ENCODE peak calls at places on chromosome 5, in eight cellular contexts. One of them, this sample, is unnamed.

GRCh38 chr5:19855453-19855852 is 132.5 kb downstream of the CDH18 start:
- DNase-seq in sigmoid colon: no peak
- DNase-seq in tibial artery: no peak
- DNase-seq in AG04450: no peak
- DNase-seq in heart left ventricle: no peak
- DNase-seq in A549: no peak
- DNase-seq in GM12865: no peak
- DNase-seq in tibial nerve: no peak
- DNase-seq in this sample: no peak

GRCh38 chr5:53381-54174 is 38.4 kb upstream of the PLEKHG4B start:
- DNase-seq in sigmoid colon: no peak
- DNase-seq in tibial artery: no peak
- DNase-seq in AG04450: no peak
- DNase-seq in heart left ventricle: peak
- DNase-seq in A549: peak
- DNase-seq in GM12865: no peak
- DNase-seq in tibial nerve: no peak
- DNase-seq in this sample: peak

GRCh38 chr5:72077390-72077789 is 29.9 kb upstream of the MAP1B start:
- DNase-seq in sigmoid colon: no peak
- DNase-seq in tibial artery: no peak
- DNase-seq in AG04450: no peak
- DNase-seq in heart left ventricle: no peak
- DNase-seq in A549: no peak
- DNase-seq in GM12865: no peak
- DNase-seq in tibial nerve: no peak
- DNase-seq in this sample: no peak

GRCh38 chr5:61245486-61245885 is 83.2 kb upstream of the SMIM15 start:
- DNase-seq in sigmoid colon: no peak
- DNase-seq in tibial artery: no peak
- DNase-seq in AG04450: no peak
- DNase-seq in heart left ventricle: no peak
- DNase-seq in A549: no peak
- DNase-seq in GM12865: no peak
- DNase-seq in tibial nerve: no peak
- DNase-seq in this sample: peak

GRCh38 chr5:35862126-35862525 is 5.4 kb downstream of the IL7R start:
- DNase-seq in sigmoid colon: no peak
- DNase-seq in tibial artery: no peak
- DNase-seq in AG04450: no peak
- DNase-seq in heart left ventricle: no peak
- DNase-seq in A549: no peak
- DNase-seq in GM12865: peak
- DNase-seq in tibial nerve: no peak
- DNase-seq in this sample: no peak

GRCh38 chr5:139743001-139743771 is 52.4 kb upstream of the PSD2 start:
- DNase-seq in sigmoid colon: no peak
- DNase-seq in tibial artery: no peak
- DNase-seq in AG04450: no peak
- DNase-seq in heart left ventricle: no peak
- DNase-seq in A549: no peak
- DNase-seq in GM12865: no peak
- DNase-seq in tibial nerve: no peak
- DNase-seq in this sample: no peak

GRCh38 chr5:174533127-174533453 is 191.3 kb upstream of the MSX2 start:
- DNase-seq in sigmoid colon: no peak
- DNase-seq in tibial artery: no peak
- DNase-seq in AG04450: no peak
- DNase-seq in heart left ventricle: no peak
- DNase-seq in A549: peak
- DNase-seq in GM12865: no peak
- DNase-seq in tibial nerve: no peak
- DNase-seq in this sample: no peak

GRCh38 chr5:95549030-95549429 is 5.7 kb downstream of the SKIC3 start:
- DNase-seq in sigmoid colon: no peak
- DNase-seq in tibial artery: no peak
- DNase-seq in AG04450: no peak
- DNase-seq in heart left ventricle: no peak
- DNase-seq in A549: no peak
- DNase-seq in GM12865: no peak
- DNase-seq in tibial nerve: no peak
- DNase-seq in this sample: no peak

GRCh38 chr5:39164016-39164415 is 55.3 kb downstream of the FYB1 start:
- DNase-seq in sigmoid colon: no peak
- DNase-seq in tibial artery: peak
- DNase-seq in AG04450: no peak
- DNase-seq in heart left ventricle: no peak
- DNase-seq in A549: no peak
- DNase-seq in GM12865: no peak
- DNase-seq in tibial nerve: no peak
- DNase-seq in this sample: no peak

GRCh38 chr5:167743685-167744084 is 547.8 kb upstream of the WWC1 start:
- DNase-seq in sigmoid colon: no peak
- DNase-seq in tibial artery: no peak
- DNase-seq in AG04450: peak
- DNase-seq in heart left ventricle: no peak
- DNase-seq in A549: no peak
- DNase-seq in GM12865: no peak
- DNase-seq in tibial nerve: no peak
- DNase-seq in this sample: no peak

GRCh38 chr5:150116667-150117395 is 30.5 kb upstream of the CSF1R start:
- DNase-seq in sigmoid colon: peak
- DNase-seq in tibial artery: peak
- DNase-seq in AG04450: no peak
- DNase-seq in heart left ventricle: no peak
- DNase-seq in A549: no peak
- DNase-seq in GM12865: no peak
- DNase-seq in tibial nerve: peak
- DNase-seq in this sample: no peak

GRCh38 chr5:142699105-142699720 is 13.3 kb upstream of the FGF1 start:
- DNase-seq in sigmoid colon: peak
- DNase-seq in tibial artery: peak
- DNase-seq in AG04450: peak
- DNase-seq in heart left ventricle: peak
- DNase-seq in A549: peak
- DNase-seq in GM12865: peak
- DNase-seq in tibial nerve: peak
- DNase-seq in this sample: peak

GRCh38 chr5:61489574-61489973 is 157.5 kb downstream of the ZSWIM6 start:
- DNase-seq in sigmoid colon: no peak
- DNase-seq in tibial artery: no peak
- DNase-seq in AG04450: no peak
- DNase-seq in heart left ventricle: no peak
- DNase-seq in A549: no peak
- DNase-seq in GM12865: no peak
- DNase-seq in tibial nerve: no peak
- DNase-seq in this sample: no peak

GRCh38 chr5:125196479-125197183 is 450.2 kb upstream of the ZNF608 start:
- DNase-seq in sigmoid colon: no peak
- DNase-seq in tibial artery: no peak
- DNase-seq in AG04450: no peak
- DNase-seq in heart left ventricle: no peak
- DNase-seq in A549: no peak
- DNase-seq in GM12865: no peak
- DNase-seq in tibial nerve: no peak
- DNase-seq in this sample: no peak

GRCh38 chr5:90830058-90830457 is 271.5 kb downstream of the ADGRV1 start:
- DNase-seq in sigmoid colon: no peak
- DNase-seq in tibial artery: no peak
- DNase-seq in AG04450: no peak
- DNase-seq in heart left ventricle: no peak
- DNase-seq in A549: no peak
- DNase-seq in GM12865: no peak
- DNase-seq in tibial nerve: no peak
- DNase-seq in this sample: peak

GRCh38 chr5:90833753-90834152 is 275.2 kb downstream of the ADGRV1 start:
- DNase-seq in sigmoid colon: no peak
- DNase-seq in tibial artery: no peak
- DNase-seq in AG04450: no peak
- DNase-seq in heart left ventricle: no peak
- DNase-seq in A549: no peak
- DNase-seq in GM12865: no peak
- DNase-seq in tibial nerve: no peak
- DNase-seq in this sample: no peak

GRCh38 chr5:90834711-90835110 is 276.1 kb downstream of the ADGRV1 start:
- DNase-seq in sigmoid colon: no peak
- DNase-seq in tibial artery: no peak
- DNase-seq in AG04450: no peak
- DNase-seq in heart left ventricle: no peak
- DNase-seq in A549: no peak
- DNase-seq in GM12865: no peak
- DNase-seq in tibial nerve: no peak
- DNase-seq in this sample: no peak
- TF ChIP-seq CTCF in sigmoid colon: no peak
- TF ChIP-seq CTCF in tibial artery: no peak
- TF ChIP-seq CTCF in AG04450: no peak
- TF ChIP-seq CTCF in heart left ventricle: no peak
- TF ChIP-seq CTCF in A549: no peak
- TF ChIP-seq CTCF in GM12865: no peak
- TF ChIP-seq CTCF in tibial nerve: no peak
- TF ChIP-seq CTCF in this sample: no peak

DNA sequence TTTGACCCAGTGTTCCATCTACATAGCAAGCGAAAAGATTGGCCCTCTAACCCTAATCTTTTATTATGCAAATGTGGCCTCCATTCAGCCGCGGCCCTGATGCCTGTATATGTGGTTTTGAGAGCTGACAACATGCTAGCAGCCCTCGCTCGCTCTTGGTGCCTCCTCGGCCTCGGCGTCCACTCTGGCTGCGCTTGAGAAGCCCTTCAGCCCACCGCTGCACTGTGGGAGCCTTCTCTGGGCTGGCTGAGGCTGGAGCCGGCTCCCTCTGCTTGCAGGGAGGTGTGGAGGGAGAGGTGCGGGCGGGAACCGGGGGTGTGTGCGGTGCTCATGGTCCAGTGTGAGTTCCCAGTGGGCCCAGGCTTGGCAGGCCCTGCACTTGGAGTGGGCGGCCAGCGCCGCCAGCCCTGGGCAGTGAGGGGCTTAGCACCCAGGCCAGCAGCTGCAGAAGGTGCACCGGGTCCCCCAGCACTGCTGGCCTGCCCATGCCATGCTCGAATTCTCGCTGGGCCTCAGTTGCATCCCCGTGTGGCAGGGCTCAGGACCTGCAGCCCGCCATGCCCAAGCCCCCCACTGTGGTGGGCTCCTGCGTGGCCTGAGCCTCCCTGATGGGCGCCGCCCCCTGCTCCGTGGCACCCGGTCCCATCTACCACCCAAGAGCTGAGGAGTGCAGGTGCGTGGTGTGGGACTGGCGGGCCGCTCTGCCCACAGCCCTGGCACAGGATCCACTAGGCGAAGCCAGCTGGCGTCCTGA is 757.5 kb upstream of the CTNND2 start:
- DNase-seq in sigmoid colon: peak
- DNase-seq in tibial artery: no peak
- DNase-seq in AG04450: no peak
- DNase-seq in heart left ventricle: no peak
- DNase-seq in A549: no peak
- DNase-seq in GM12865: no peak
- DNase-seq in tibial nerve: no peak
- DNase-seq in this sample: no peak
- H3K4me3 ChIP-seq in sigmoid colon: no peak
- H3K4me3 ChIP-seq in tibial artery: no peak
- H3K4me3 ChIP-seq in AG04450: no peak
- H3K4me3 ChIP-seq in heart left ventricle: no peak
- H3K4me3 ChIP-seq in A549: no peak
- H3K4me3 ChIP-seq in GM12865: no peak
- H3K4me3 ChIP-seq in tibial nerve: no peak
- H3K4me3 ChIP-seq in this sample: no peak

GRCh38 chr5:77631166-77631582 is 7.3 kb downstream of the OTP start:
- DNase-seq in sigmoid colon: no peak
- DNase-seq in tibial artery: no peak
- DNase-seq in AG04450: no peak
- DNase-seq in heart left ventricle: no peak
- DNase-seq in A549: no peak
- DNase-seq in GM12865: peak
- DNase-seq in tibial nerve: no peak
- DNase-seq in this sample: no peak

GRCh38 chr5:77627869-77628674 is 10.4 kb downstream of the OTP start:
- DNase-seq in sigmoid colon: no peak
- DNase-seq in tibial artery: no peak
- DNase-seq in AG04450: no peak
- DNase-seq in heart left ventricle: no peak
- DNase-seq in A549: no peak
- DNase-seq in GM12865: no peak
- DNase-seq in tibial nerve: no peak
- DNase-seq in this sample: no peak

GRCh38 chr5:77630246-77631165 is 8.0 kb downstream of the OTP start:
- DNase-seq in sigmoid colon: no peak
- DNase-seq in tibial artery: no peak
- DNase-seq in AG04450: no peak
- DNase-seq in heart left ventricle: peak
- DNase-seq in A549: peak
- DNase-seq in GM12865: peak
- DNase-seq in tibial nerve: no peak
- DNase-seq in this sample: peak

GRCh38 chr5:77629553-77630245 is 8.8 kb downstream of the OTP start:
- DNase-seq in sigmoid colon: no peak
- DNase-seq in tibial artery: no peak
- DNase-seq in AG04450: no peak
- DNase-seq in heart left ventricle: no peak
- DNase-seq in A549: peak
- DNase-seq in GM12865: peak
- DNase-seq in tibial nerve: no peak
- DNase-seq in this sample: no peak

DNA sequence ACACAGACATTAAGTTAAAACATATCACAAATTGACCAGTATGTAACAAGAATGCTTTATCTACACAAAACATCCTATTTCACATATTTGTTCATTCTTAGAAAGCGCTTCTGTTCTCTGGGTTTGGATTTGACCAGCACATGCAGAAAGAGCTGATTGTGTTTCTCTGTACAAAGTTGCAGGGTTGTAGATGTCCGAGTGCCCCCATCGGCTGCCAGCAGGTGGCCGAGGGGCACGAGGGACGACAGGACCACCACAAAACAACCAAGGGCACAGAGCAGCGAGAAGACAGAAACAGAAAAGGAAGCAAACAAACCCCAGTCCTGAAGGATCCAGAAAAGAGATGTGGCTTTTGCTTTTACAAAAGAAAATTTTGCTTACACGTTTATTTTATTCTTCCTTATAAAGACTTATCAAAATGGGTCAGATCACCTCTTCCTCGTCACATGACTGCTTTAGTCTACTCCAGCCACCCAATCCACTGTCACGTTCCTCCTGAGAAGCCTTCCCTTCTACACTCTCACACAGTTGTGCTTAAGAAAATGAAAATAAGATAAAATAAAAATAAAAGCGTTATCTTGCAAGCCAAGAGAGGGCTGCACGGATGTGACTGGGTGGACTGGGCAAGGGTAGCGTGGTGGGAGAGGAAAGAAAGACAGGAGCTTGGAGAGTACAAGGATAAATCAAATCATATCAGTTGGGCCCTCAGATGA is 9.5 kb downstream of the OTP start:
- DNase-seq in sigmoid colon: no peak
- DNase-seq in tibial artery: no peak
- DNase-seq in AG04450: no peak
- DNase-seq in heart left ventricle: no peak
- DNase-seq in A549: peak
- DNase-seq in GM12865: peak
- DNase-seq in tibial nerve: no peak
- DNase-seq in this sample: no peak
- TF ChIP-seq CTCF in sigmoid colon: no peak
- TF ChIP-seq CTCF in tibial artery: no peak
- TF ChIP-seq CTCF in AG04450: no peak
- TF ChIP-seq CTCF in heart left ventricle: no peak
- TF ChIP-seq CTCF in A549: no peak
- TF ChIP-seq CTCF in GM12865: peak
- TF ChIP-seq CTCF in tibial nerve: no peak
- TF ChIP-seq CTCF in this sample: no peak

GRCh38 chr5:112923148-112923917 is 1.3 kb upstream of the REEP5 start:
- DNase-seq in sigmoid colon: no peak
- DNase-seq in tibial artery: peak
- DNase-seq in AG04450: no peak
- DNase-seq in heart left ventricle: no peak
- DNase-seq in A549: no peak
- DNase-seq in GM12865: peak
- DNase-seq in tibial nerve: no peak
- DNase-seq in this sample: no peak
- H3K4me3 ChIP-seq in sigmoid colon: no peak
- H3K4me3 ChIP-seq in tibial artery: peak
- H3K4me3 ChIP-seq in AG04450: no peak
- H3K4me3 ChIP-seq in heart left ventricle: peak
- H3K4me3 ChIP-seq in A549: no peak
- H3K4me3 ChIP-seq in GM12865: peak
- H3K4me3 ChIP-seq in tibial nerve: peak
- H3K4me3 ChIP-seq in this sample: no peak

This sample was measured in transverse colon.